ENCODE peak calls at places on chromosomes 13 and 19, in seven cellular contexts. Y, I, P, W, R, O and H are unnamed samples.

GRCh38 chr13:19927117-19927734 is 31.3 kb upstream of the ZMYM2 start:
- DNase-seq in Y (peak), I (no peak), P (peak), W (peak), R (no peak), O (no peak), H (peak)

GRCh38 chr19:49056101-49056901 is 1.2 kb downstream of the CGB7 start:
- DNase-seq in Y (peak), I (no peak), P (peak), W (peak), R (peak), O (no peak), H (peak)

GRCh38 chr13:34833562-34834182 is 108.4 kb upstream of the NBEA start:
- DNase-seq in Y (no peak), I (peak), P (peak), W (peak), R (no peak), O (no peak), H (peak)

GRCh38 chr19:19470579-19470978 is 44.8 kb downstream of the TSSK6 start:
- DNase-seq in Y (no peak), I (no peak), P (no peak), W (no peak), R (no peak), O (no peak), H (no peak)

GRCh38 chr19:46654621-46655152 is 6.3 kb downstream of the DACT3 start:
- DNase-seq in Y (peak), I (no peak), P (no peak), W (no peak), R (no peak), O (no peak), H (no peak)

GRCh38 chr19:4722671-4723464 is 774 bp downstream of the DPP9 start:
- DNase-seq in Y (no peak), I (no peak), P (no peak), W (peak), R (no peak), O (no peak), H (no peak)

GRCh38 chr19:52270266-52270885 is 989 bp downstream of the ZNF766 start:
- DNase-seq in Y (no peak), I (no peak), P (peak), W (peak), R (peak), O (no peak), H (no peak)

GRCh38 chr13:49627831-49628652 is at the start of gene ARL11:
- DNase-seq in Y (no peak), I (peak), P (no peak), W (no peak), R (peak), O (peak), H (no peak)

GRCh38 chr13:98293570-98294142 is 116.6 kb upstream of the RNF113B start:
- DNase-seq in Y (no peak), I (no peak), P (peak), W (peak), R (no peak), O (no peak), H (no peak)

GRCh38 chr19:49491030-49491803 is 3.8 kb downstream of the RPL13A start:
- DNase-seq in Y (no peak), I (no peak), P (no peak), W (no peak), R (no peak), O (no peak), H (no peak)

GRCh38 chr19:10651821-10652220 is 2.3 kb upstream of the ILF3 start:
- DNase-seq in Y (no peak), I (no peak), P (no peak), W (no peak), R (no peak), O (no peak), H (no peak)

GRCh38 chr19:7366701-7367420 is 18.1 kb downstream of the ARHGEF18 start:
- DNase-seq in Y (peak), I (no peak), P (peak), W (peak), R (peak), O (no peak), H (peak)

GRCh38 chr19:45560686-45561085 is 23.9 kb downstream of the OPA3 start:
- DNase-seq in Y (no peak), I (no peak), P (no peak), W (no peak), R (no peak), O (no peak), H (no peak)

GRCh38 chr13:31913459-31913858 is 118.1 kb upstream of the FRY start:
- DNase-seq in Y (no peak), I (no peak), P (no peak), W (no peak), R (no peak), O (no peak), H (no peak)

GRCh38 chr19:46618670-46619231 is 6.1 kb downstream of the PTGIR start:
- DNase-seq in Y (no peak), I (no peak), P (no peak), W (peak), R (no peak), O (peak), H (no peak)

GRCh38 chr13:99564389-99564788 is 63.1 kb downstream of the TM9SF2 start:
- DNase-seq in Y (no peak), I (no peak), P (no peak), W (no peak), R (no peak), O (no peak), H (no peak)

GRCh38 chr13:73958657-73959397 is 175.4 kb downstream of the KLF12 start:
- DNase-seq in Y (no peak), I (no peak), P (no peak), W (no peak), R (no peak), O (no peak), H (peak)

GRCh38 chr13:106475852-106476251 is 59.6 kb downstream of the EFNB2 start:
- DNase-seq in Y (no peak), I (no peak), P (no peak), W (no peak), R (no peak), O (no peak), H (no peak)

GRCh38 chr13:75226092-75226491 is 255.9 kb downstream of the TBC1D4 start:
- DNase-seq in Y (no peak), I (peak), P (no peak), W (no peak), R (peak), O (no peak), H (peak)

GRCh38 chr13:90272356-90272755 is 1075.1 kb upstream of the MIR17HG start:
- DNase-seq in Y (no peak), I (no peak), P (no peak), W (no peak), R (no peak), O (no peak), H (no peak)

GRCh38 chr13:80337706-80338105 is 3.2 kb downstream of the SPRY2 start:
- DNase-seq in Y (no peak), I (no peak), P (no peak), W (no peak), R (no peak), O (no peak), H (no peak)

GRCh38 chr13:39269411-39269810 is 231.2 kb downstream of the NHLRC3 start:
- DNase-seq in Y (no peak), I (no peak), P (no peak), W (no peak), R (no peak), O (no peak), H (no peak)

GRCh38 chr13:35471466-35472307 is 4.8 kb downstream of the MAB21L1 start:
- DNase-seq in Y (no peak), I (no peak), P (no peak), W (no peak), R (no peak), O (no peak), H (no peak)

GRCh38 chr19:5563941-5564612 is 3.7 kb downstream of the TINCR start:
- DNase-seq in Y (no peak), I (no peak), P (peak), W (peak), R (no peak), O (no peak), H (no peak)

GRCh38 chr13:83798731-83799130 is 83.5 kb downstream of the SLITRK1 start:
- DNase-seq in Y (no peak), I (no peak), P (no peak), W (peak), R (no peak), O (no peak), H (no peak)

GRCh38 chr13:48004201-48004600 is 3.1 kb upstream of the SUCLA2 start:
- DNase-seq in Y (no peak), I (no peak), P (no peak), W (no peak), R (no peak), O (no peak), H (no peak)

GRCh38 chr13:22432690-22433089 is 748.1 kb upstream of the SGCG start:
- DNase-seq in Y (no peak), I (no peak), P (no peak), W (no peak), R (no peak), O (no peak), H (no peak)

GRCh38 chr19:57664269-57665127 is 4.2 kb upstream of the ZSCAN4 start:
- DNase-seq in Y (peak), I (no peak), P (no peak), W (peak), R (peak), O (no peak), H (no peak)

GRCh38 chr13:30567072-30567471 is 50.6 kb upstream of the USPL1 start:
- DNase-seq in Y (no peak), I (no peak), P (no peak), W (no peak), R (no peak), O (no peak), H (no peak)

GRCh38 chr19:9941646-9942045 is 5.3 kb upstream of the OLFM2 start:
- DNase-seq in Y (no peak), I (no peak), P (no peak), W (no peak), R (no peak), O (no peak), H (no peak)

GRCh38 chr19:46907880-46908279 is 47.1 kb downstream of the ARHGAP35 start:
- DNase-seq in Y (no peak), I (no peak), P (no peak), W (no peak), R (no peak), O (no peak), H (no peak)

GRCh38 chr19:15501596-15501995 is 6.7 kb upstream of the CYP4F22 start:
- DNase-seq in Y (no peak), I (no peak), P (no peak), W (no peak), R (no peak), O (no peak), H (no peak)

GRCh38 chr13:86974995-86975328 is 696.2 kb upstream of the SLITRK5 start:
- DNase-seq in Y (no peak), I (no peak), P (no peak), W (no peak), R (no peak), O (no peak), H (no peak)

GRCh38 chr19:14089412-14089661 is 1.2 kb downstream of the SAMD1 start:
- DNase-seq in Y (no peak), I (no peak), P (peak), W (no peak), R (no peak), O (no peak), H (no peak)

GRCh38 chr19:45920458-45920857 is 5.9 kb upstream of the NANOS2 start:
- DNase-seq in Y (no peak), I (no peak), P (no peak), W (no peak), R (no peak), O (no peak), H (no peak)

GRCh38 chr19:12513531-12514061 is 29.0 kb upstream of the ZNF709 start:
- DNase-seq in Y (no peak), I (peak), P (no peak), W (no peak), R (no peak), O (no peak), H (no peak)

DNA sequence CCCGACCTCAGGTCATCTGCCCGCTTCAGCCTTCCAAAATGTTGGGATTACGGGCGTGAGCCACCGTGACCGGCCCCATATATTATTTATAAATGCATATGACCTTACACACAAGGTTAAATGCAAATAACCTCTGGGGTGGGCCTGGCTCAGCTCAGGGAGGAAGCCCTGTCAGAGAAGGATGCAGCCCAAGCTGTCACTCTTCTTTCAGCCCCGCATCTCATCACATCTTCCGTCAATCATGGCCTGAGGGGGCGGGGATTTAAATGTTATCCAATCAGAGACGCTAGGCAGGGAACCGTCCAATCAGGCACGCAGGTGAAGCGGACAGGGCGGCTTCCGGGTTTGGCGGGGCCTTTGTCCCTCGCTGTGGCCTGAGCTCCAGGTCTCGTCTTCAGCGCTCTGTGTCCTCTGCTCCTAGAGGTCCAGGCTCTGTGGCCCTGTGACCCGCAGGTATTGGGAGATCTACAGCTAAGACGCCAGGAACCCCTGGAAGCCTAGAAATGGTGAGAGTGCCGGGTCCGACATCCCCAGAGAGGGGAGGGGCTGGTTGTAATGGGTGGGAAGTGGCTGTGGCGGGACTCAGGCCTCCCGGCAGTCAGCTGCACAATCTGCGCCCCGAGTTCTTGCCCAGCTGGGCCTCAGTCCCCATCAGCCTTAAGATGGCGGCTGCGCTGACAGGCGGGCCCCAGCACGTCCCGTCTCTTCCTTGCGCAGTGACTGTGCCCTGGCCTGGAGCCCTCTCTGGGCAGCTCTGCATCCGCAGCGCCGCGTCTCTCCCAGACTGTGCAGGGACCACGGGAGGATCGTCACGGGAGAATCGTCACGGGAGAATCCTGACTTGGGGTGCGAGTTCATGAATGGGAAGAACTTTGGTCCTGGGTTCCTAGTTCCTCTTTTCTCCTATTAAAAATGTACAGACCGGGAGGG is at the start of gene ZNF430:
- DNase-seq in Y (peak), I (peak), P (peak), W (peak), R (peak), O (peak), H (peak)
- TF ChIP-seq POLR2A in Y (peak), I (peak), P (peak), W (peak), R (peak), O (peak), H (peak)

GRCh38 chr19:55447421-55448174 is 4.5 kb upstream of the SHISA7 start:
- DNase-seq in Y (no peak), I (no peak), P (peak), W (peak), R (peak), O (no peak), H (no peak)
- TF ChIP-seq RAD21 in Y (no peak), I (no peak), P (no peak), W (no peak), R (no peak), O (no peak), H (no peak)

DNA sequence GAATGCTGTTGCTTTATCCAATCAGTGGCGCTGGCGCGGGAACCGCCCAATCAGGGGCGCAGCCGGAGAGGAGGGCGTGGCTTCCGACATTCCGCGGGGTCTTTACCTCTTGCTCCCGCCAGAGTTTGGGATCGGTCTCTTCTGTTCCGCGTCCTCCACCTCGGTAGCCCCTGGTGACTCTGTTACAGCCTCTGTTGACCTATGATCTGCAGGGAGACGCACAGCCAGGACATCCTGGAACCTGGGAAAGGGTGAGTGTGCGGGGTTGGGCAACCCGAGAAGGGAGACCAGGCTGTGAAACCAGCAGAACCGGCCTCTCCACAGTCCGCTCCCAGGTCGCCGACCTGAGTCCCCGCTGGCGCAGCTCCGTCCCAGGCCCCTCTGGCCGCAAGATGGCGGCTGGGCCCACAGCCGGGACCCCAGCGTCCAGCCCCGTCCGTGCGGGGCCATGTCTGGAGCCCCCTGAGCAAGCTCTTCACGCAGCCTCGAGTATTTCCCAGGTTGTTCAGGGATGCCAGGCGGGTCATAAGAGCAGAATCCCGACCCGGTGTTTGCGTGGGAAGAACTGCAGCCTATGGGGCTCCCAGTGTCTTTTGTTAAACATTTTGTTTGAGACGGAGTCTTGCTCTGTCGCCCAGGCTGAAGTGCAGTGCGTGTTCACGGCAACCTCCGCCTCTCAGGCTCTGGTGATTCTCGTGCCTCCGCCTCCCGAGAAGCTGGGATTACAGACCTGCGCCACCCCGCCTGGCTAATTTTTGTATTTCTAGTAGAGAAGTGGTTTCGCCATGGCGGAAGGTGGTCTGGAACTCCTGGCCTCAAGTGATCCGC is 4.4 kb upstream of the ZNF681 start:
- DNase-seq in Y (no peak), I (peak), P (no peak), W (peak), R (peak), O (peak), H (no peak)
- TF ChIP-seq POLR2A in Y (no peak), I (peak), P (no peak), W (no peak), R (peak), O (no peak), H (no peak)

GRCh38 chr19:29115181-29115580 is 97.8 kb downstream of the UQCRFS1 start:
- DNase-seq in Y (no peak), I (no peak), P (no peak), W (no peak), R (no peak), O (no peak), H (no peak)

GRCh38 chr19:29120471-29120870 is 92.5 kb downstream of the UQCRFS1 start:
- DNase-seq in Y (no peak), I (no peak), P (no peak), W (no peak), R (no peak), O (no peak), H (no peak)

GRCh38 chr19:29118384-29118783 is 94.6 kb downstream of the UQCRFS1 start:
- DNase-seq in Y (no peak), I (no peak), P (no peak), W (no peak), R (no peak), O (no peak), H (no peak)

GRCh38 chr19:29119582-29119981 is 93.4 kb downstream of the UQCRFS1 start:
- DNase-seq in Y (no peak), I (no peak), P (no peak), W (no peak), R (no peak), O (no peak), H (no peak)

GRCh38 chr19:29117926-29118325 is 95.0 kb downstream of the UQCRFS1 start:
- DNase-seq in Y (no peak), I (no peak), P (no peak), W (no peak), R (no peak), O (no peak), H (no peak)
- TF ChIP-seq RAD21 in Y (no peak), I (no peak), P (no peak), W (no peak), R (no peak), O (no peak), H (no peak)

GRCh38 chr19:18046066-18046718 is 38.2 kb downstream of the ARRDC2 start:
- DNase-seq in Y (peak), I (no peak), P (peak), W (peak), R (no peak), O (no peak), H (peak)

GRCh38 chr19:18049390-18049789 is 37.3 kb downstream of the IL12RB1 start:
- DNase-seq in Y (no peak), I (no peak), P (no peak), W (peak), R (no peak), O (no peak), H (no peak)

GRCh38 chr19:18041054-18041453 is 33.1 kb downstream of the ARRDC2 start:
- DNase-seq in Y (no peak), I (no peak), P (no peak), W (no peak), R (no peak), O (no peak), H (no peak)

GRCh38 chr19:18045307-18046013 is 37.5 kb downstream of the ARRDC2 start:
- DNase-seq in Y (no peak), I (no peak), P (no peak), W (no peak), R (no peak), O (no peak), H (no peak)

DNA sequence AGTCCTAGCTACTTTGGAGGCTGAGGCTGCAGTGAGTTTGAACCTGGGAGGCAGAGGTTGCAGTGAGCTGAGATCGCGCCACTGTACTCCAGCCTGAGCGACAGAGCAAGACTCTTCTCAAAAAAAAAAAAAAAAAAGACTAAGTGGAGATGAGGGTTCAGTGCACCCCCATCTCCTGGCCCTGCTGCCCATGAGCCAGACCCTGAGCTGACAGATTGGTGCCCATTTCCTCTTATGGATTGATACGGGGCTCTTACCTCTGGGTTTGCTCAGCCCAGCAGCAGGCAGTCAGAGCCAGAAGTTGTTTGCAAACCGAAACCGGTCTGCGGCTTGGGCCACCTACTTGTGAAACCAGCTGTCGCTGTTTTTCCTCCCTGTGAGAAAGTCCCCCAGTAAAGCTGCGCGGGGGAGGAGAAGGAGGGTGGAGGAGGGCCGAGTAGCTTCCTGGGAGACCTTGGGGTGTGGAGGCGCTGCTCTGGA is 36.9 kb downstream of the ARRDC2 start:
- DNase-seq in Y (no peak), I (no peak), P (peak), W (peak), R (peak), O (peak), H (no peak)
- TF ChIP-seq POLR2A in Y (no peak), I (no peak), P (no peak), W (no peak), R (no peak), O (no peak), H (no peak)

GRCh38 chr19:33905937-33906577 is 109.4 kb downstream of the KCTD15 start:
- DNase-seq in Y (no peak), I (no peak), P (peak), W (no peak), R (peak), O (no peak), H (no peak)
- TF ChIP-seq RAD21 in Y (no peak), I (no peak), P (no peak), W (no peak), R (no peak), O (no peak), H (no peak)

GRCh38 chr19:40690050-40690698 is at the start of gene NUMBL:
- DNase-seq in Y (no peak), I (no peak), P (no peak), W (no peak), R (no peak), O (no peak), H (no peak)
- TF ChIP-seq POLR2A in Y (no peak), I (no peak), P (peak), W (peak), R (no peak), O (no peak), H (no peak)